ENCODE peak calls at places on chromosomes 4 and X, in four cellular contexts. A is heart left ventricle, F is body of pancreas, T is pancreas. Y is an unnamed sample. For H3K9me3, the result is how much of the 10 kb centered on the place peaks cover.

GRCh38 chr4:41104155-41104554 is 110.2 kb downstream of the APBB2 start:
- DNase-seq in F (no peak), A (no peak), T (no peak), Y (no peak)

GRCh38 chr4:184284742-184285141 is 67.1 kb upstream of the ENPP6 start:
- DNase-seq in F (no peak), T (no peak), A (no peak), Y (no peak)

GRCh38 chrX:151384807-151385206 is 12.2 kb upstream of the VMA21 start:
- DNase-seq in A (peak), F (no peak), T (no peak), Y (no peak)

GRCh38 chrX:110341189-110342035 is 17.2 kb upstream of the RTL9 start:
- DNase-seq in A (no peak), T (no peak), F (no peak), Y (no peak)

GRCh38 chrX:107448625-107449468 is 605 bp upstream of the FRMPD3 start:
- DNase-seq in T (no peak), F (no peak), A (no peak), Y (peak)

GRCh38 chrX:75228854-75229253 is 45.0 kb upstream of the UPRT start:
- DNase-seq in A (no peak), F (no peak), T (no peak), Y (no peak)

GRCh38 chr4:91325495-91325894 is 978.3 kb upstream of the GRID2 start:
- DNase-seq in A (no peak), T (peak), F (peak), Y (no peak)

GRCh38 chr4:80173387-80173786 is 23.9 kb upstream of the PRDM8 start:
- DNase-seq in A (no peak), T (no peak), F (no peak), Y (no peak)

GRCh38 chrX:8504451-8504850 is 39.8 kb downstream of the VCX3B start:
- DNase-seq in F (no peak), A (no peak), T (no peak), Y (no peak)

GRCh38 chr4:53646792-53647191 is 55.5 kb upstream of the LNX1 start:
- DNase-seq in T (no peak), A (no peak), F (no peak), Y (no peak)

GRCh38 chr4:24965627-24966026 is 52.8 kb upstream of the CCDC149 start:
- DNase-seq in T (no peak), F (no peak), A (no peak), Y (peak)

GRCh38 chr4:2248821-2249261 is 6.9 kb upstream of the HAUS3 start:
- DNase-seq in F (peak), A (peak), T (no peak), Y (no peak)

GRCh38 chr4:88439161-88439760 is 17.7 kb upstream of the HERC5 start:
- DNase-seq in T (no peak), A (no peak), F (no peak), Y (no peak)

GRCh38 chrX:18698762-18699650 is 8.4 kb upstream of the PPEF1 start:
- DNase-seq in A (no peak), F (no peak), T (no peak), Y (no peak)

GRCh38 chr4:1783011-1783410 is 10.1 kb upstream of the FGFR3 start:
- DNase-seq in F (no peak), A (no peak), T (no peak), Y (no peak)

GRCh38 chr4:87121332-87122065 is 98.9 kb downstream of the KLHL8 start:
- DNase-seq in T (no peak), F (no peak), A (no peak), Y (no peak)

GRCh38 chr4:78569291-78569821 is 17.8 kb downstream of the ANXA3 start:
- DNase-seq in T (peak), A (no peak), F (peak), Y (peak)

GRCh38 chr4:107691378-107691777 is 28.7 kb downstream of the PAPSS1 start:
- DNase-seq in F (peak), T (no peak), A (no peak), Y (no peak)

GRCh38 chr4:99395595-99396364 is 39.4 kb downstream of the ADH7 start:
- DNase-seq in A (no peak), F (no peak), T (no peak), Y (no peak)

GRCh38 chrX:72568406-72569092 is 4.1 kb downstream of the HDAC8 start:
- DNase-seq in T (no peak), F (no peak), A (no peak), Y (no peak)

GRCh38 chr4:10605746-10606482 is 78.7 kb downstream of the CLNK start:
- DNase-seq in A (no peak), F (no peak), T (no peak), Y (no peak)

GRCh38 chrX:74383611-74384010 is 37.7 kb upstream of the SLC16A2 start:
- DNase-seq in T (peak), A (no peak), F (peak), Y (peak)

GRCh38 chr4:110467400-110467799 is 8.6 kb upstream of the ENPEP start:
- DNase-seq in F (no peak), A (no peak), T (no peak), Y (no peak)

GRCh38 chr4:77818077-77818666 is 996 bp downstream of the CNOT6L start:
- DNase-seq in T (peak), A (peak), F (peak), Y (peak)

GRCh38 chr4:9800878-9801277 is 19.4 kb downstream of the DRD5 start:
- DNase-seq in T (no peak), A (no peak), F (no peak), Y (no peak)

GRCh38 chr4:176001171-176002006 is 64.3 kb upstream of the WDR17 start:
- DNase-seq in A (peak), T (no peak), F (peak), Y (peak)

GRCh38 chrX:40470830-40471429 is 109.8 kb upstream of the ATP6AP2 start:
- DNase-seq in F (no peak), A (no peak), T (no peak), Y (peak)

GRCh38 chr4:135269125-135269772 is 1067.7 kb upstream of the PABPC4L start:
- DNase-seq in T (no peak), F (no peak), A (no peak), Y (no peak)

GRCh38 chr4:1414831-1415680 is 8.8 kb upstream of the NKX1-1 start:
- DNase-seq in F (no peak), T (no peak), A (no peak), Y (peak)

GRCh38 chr4:21992330-21992729 is 43.8 kb upstream of the KCNIP4 start:
- DNase-seq in A (no peak), T (no peak), F (no peak), Y (no peak)

DNA sequence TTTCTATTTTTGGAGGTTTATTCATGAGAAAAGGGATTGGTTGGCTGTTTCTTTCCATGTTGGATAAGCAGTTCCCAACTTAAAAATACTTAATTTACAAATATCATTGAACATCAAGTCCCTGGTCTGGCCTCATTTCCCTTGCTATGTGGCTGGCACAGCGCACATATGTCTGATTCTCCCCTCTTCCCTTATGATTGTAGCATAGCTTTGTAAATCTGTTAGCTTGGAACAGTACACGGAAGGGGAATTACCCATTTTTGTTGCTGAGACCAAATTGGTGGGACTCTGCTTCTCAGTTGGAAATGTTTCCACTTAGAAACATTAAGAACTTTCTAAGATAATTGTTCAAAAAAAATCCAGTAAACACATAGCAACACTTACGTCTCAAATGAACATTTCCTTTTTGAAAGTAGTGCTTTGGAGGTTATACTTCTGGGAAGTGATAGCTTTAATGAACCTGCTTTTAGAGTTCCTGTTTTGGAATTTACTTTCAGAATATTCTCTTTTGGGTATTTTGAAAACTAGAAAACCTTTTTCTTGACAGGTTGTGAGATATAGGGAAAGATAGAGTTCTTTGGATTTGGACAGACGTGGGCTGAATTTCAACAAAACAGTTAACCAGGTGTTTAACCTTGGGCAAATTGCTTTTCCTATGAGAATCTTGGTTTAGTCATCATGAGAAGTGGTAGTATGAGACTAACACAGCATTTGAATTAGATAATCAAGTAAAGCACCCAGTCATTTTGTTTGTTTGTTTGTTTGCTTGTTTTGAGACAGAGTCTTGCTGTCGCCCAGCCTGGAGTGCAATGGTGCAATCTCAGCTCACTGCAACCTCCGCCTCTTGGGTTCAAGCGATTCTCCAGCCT is 47.3 kb downstream of the STIM2 start:
- DNase-seq in T (no peak), A (no peak), F (no peak), Y (no peak)
- H3K27ac ChIP-seq in T (no peak), A (peak), F (no peak), Y (no peak)

GRCh38 chrX:53153581-53153980 is 59.6 kb downstream of the KANTR start:
- DNase-seq in F (no peak), T (no peak), A (no peak), Y (no peak)

GRCh38 chrX:53155512-53156206 is 61.7 kb downstream of the KANTR start:
- DNase-seq in F (no peak), A (no peak), T (no peak), Y (no peak)

GRCh38 chrX:53160297-53160983 is 64.6 kb downstream of the KDM5C start:
- DNase-seq in T (no peak), F (no peak), A (no peak), Y (no peak)

GRCh38 chrX:53159184-53159583 is 65.2 kb downstream of the KANTR start:
- DNase-seq in A (no peak), T (no peak), F (no peak), Y (peak)

GRCh38 chrX:53156207-53156596 is 62.3 kb downstream of the KANTR start:
- DNase-seq in F (no peak), T (peak), A (no peak), Y (no peak)
- H3K9me3 ChIP-seq in F (under half), T (under half), A (under half), Y (under half)

DNA sequence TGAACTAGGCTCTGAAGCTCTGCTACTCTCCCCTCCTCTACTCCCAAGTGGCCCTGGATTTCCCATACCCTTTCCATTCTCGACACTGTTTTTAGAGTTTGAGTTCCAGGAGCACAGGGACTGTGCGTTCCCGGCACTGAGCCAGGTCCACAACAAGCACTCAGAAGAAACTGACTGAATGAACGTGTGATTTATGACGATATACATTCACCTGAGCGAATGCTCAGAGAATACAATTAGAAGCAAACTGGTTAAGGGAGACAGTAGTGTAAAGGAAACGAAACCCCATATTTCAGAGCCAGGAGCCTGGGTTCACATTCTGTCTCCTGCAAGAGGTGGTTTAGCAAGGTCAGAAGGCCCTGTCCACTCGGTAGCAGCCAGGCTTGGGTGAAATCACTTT is 1.4 kb upstream of the KIAA0232 start:
- DNase-seq in A (no peak), F (no peak), T (no peak), Y (no peak)
- H3K4me3 ChIP-seq in A (no peak), F (no peak), T (no peak), Y (no peak)

GRCh38 chrX:153599192-153600031 is 473 bp upstream of the CCNQ start:
- DNase-seq in T (peak), F (peak), A (peak), Y (peak)
- H3K27ac ChIP-seq in T (peak), F (no peak), A (peak), Y (no peak)

DNA sequence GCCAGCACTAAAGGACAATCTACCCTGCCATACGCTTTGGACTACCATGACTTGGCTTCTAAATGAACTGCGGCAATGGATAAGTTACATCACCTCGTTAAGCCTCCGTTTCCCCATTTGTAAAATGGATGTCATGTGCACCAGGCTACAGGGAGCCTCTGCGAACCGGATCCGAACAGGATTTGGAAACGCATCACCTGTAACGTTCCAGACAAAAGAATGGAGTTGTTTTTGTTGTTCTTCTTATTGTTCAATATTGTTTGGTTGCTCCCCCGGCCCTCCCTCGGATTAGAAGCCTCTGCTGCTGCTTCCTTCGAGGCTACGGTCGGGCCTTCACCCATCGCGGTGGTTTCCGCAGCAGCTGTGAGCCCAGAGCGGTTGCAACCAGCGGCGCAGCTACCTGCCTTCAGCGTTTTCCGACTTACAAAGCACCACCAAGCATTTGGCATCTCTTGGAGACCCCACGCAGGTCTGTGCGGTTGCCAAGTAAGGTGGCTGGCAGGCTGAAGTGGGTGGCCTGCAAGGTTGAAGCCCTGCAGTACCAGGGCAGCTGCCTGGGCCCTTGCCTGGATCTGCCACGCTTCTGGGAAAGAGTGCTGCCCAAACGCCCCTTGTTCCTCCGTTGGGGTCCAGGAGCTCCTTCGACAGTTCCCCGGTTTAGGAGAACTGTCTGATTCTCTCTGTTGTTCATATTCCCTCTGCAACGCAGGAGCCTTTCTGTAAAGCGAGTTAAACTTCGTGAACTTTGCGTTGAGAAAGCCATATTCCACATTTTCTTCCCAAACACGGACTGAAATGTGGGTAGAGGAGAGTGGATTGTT is 7.1 kb downstream of the NKX3-2 start:
- DNase-seq in T (no peak), F (no peak), A (no peak), Y (peak)
- H3K9me3 ChIP-seq in T (under half), F (under half), A (under half), Y (under half)

Y was measured in endodermal cell.